ENCODE peak calls at places on chromosome 11, in four cellular contexts. K is type B pancreatic cell; F is stimulated activated CD8-positive, alpha-beta memory T cell treated with anti-CD3 and anti-CD28 coated beads, Interleukin-4, amount 100 ng/mL, for 1 hour; S is AG09319. C is an unnamed sample.

GRCh38 chr11:73242291-73243092 is 24.4 kb downstream of the P2RY2 start:
- DNase-seq in K (peak), F (peak), S (peak), C (peak)

GRCh38 chr11:119417726-119418540 is 5.0 kb downstream of the THY1 start:
- DNase-seq in K (no peak), F (no peak), S (peak), C (peak)

GRCh38 chr11:1656061-1656441 is 26.5 kb downstream of the KRTAP5-5 start:
- DNase-seq in K (no peak), F (no peak), S (no peak), C (no peak)

GRCh38 chr11:96136623-96137313 is 206.2 kb downstream of the MAML2 start:
- DNase-seq in K (no peak), F (no peak), S (no peak), C (no peak)

GRCh38 chr11:120061761-120062560 is 76.0 kb downstream of the TRIM29 start:
- DNase-seq in K (peak), F (no peak), S (no peak), C (no peak)

GRCh38 chr11:85040166-85040565 is 587.0 kb downstream of the DLG2 start:
- DNase-seq in K (no peak), F (no peak), S (no peak), C (no peak)

GRCh38 chr11:134244593-134244992 is 8.6 kb downstream of the THYN1 start:
- DNase-seq in K (no peak), F (no peak), S (no peak), C (peak)

GRCh38 chr11:68302256-68303054 is 9.9 kb upstream of the LRP5 start:
- DNase-seq in K (no peak), F (no peak), S (no peak), C (peak)

GRCh38 chr11:75279273-75279672 is 38.7 kb downstream of the TPBGL start:
- DNase-seq in K (no peak), F (no peak), S (no peak), C (no peak)

GRCh38 chr11:129410561-129410960 is 34.9 kb downstream of the BARX2 start:
- DNase-seq in K (no peak), F (no peak), S (no peak), C (no peak)

GRCh38 chr11:115644846-115645245 is 140.6 kb upstream of the CADM1 start:
- DNase-seq in K (no peak), F (no peak), S (peak), C (no peak)

GRCh38 chr11:73157141-73158010 is 15.3 kb upstream of the FCHSD2 start:
- DNase-seq in K (no peak), F (no peak), S (no peak), C (peak)

GRCh38 chr11:79374707-79375106 is 66.1 kb downstream of the TENM4 start:
- DNase-seq in K (no peak), F (no peak), S (no peak), C (no peak)

C was measured in kidney tubule cell.